ENCODE peak calls at places on chromosomes 7 and 10, in eight cellular contexts. E, J, F, I, G, T, P and A are unnamed samples.

GRCh38 chr10:116429288-116429977 is 1.8 kb downstream of the PNLIPRP3 start:
- DNase-seq in F (no peak), G (no peak), P (no peak), E (no peak), J (no peak), I (no peak), T (no peak), A (no peak)

GRCh38 chr7:43508434-43508833 is 74.5 kb upstream of the STK17A start:
- DNase-seq in F (no peak), T (no peak), I (no peak), J (no peak), G (no peak), P (no peak), E (no peak), A (no peak)

GRCh38 chr7:42689626-42690025 is 222.2 kb downstream of the C7orf25 start:
- DNase-seq in I (no peak), T (no peak), P (no peak), J (no peak), F (no peak), G (no peak), E (no peak), A (no peak)

GRCh38 chr10:132100556-132101349 is 35.0 kb downstream of the JAKMIP3 start:
- DNase-seq in P (no peak), F (no peak), T (no peak), J (no peak), G (no peak), I (no peak), E (no peak), A (no peak)

GRCh38 chr7:134613623-134614347 is 32.9 kb upstream of the BPGM start:
- DNase-seq in J (peak), P (no peak), G (no peak), T (peak), E (no peak), I (no peak), F (peak), A (no peak)

GRCh38 chr10:120492366-120492765 is 35.3 kb downstream of the PLPP4 start:
- DNase-seq in F (no peak), P (no peak), T (no peak), G (no peak), I (no peak), E (no peak), J (no peak), A (no peak)

GRCh38 chr10:113961261-113961938 is 82.3 kb upstream of the ADRB1 start:
- DNase-seq in I (no peak), E (peak), P (no peak), F (peak), T (peak), G (no peak), J (no peak), A (no peak)

GRCh38 chr10:83218205-83218604 is 921.1 kb upstream of the GHITM start:
- DNase-seq in J (no peak), E (no peak), T (no peak), P (no peak), G (no peak), I (no peak), F (no peak), A (no peak)

GRCh38 chr10:80684217-80684616 is 146.5 kb downstream of the SH2D4B start:
- DNase-seq in G (no peak), E (peak), P (no peak), I (no peak), T (no peak), J (peak), F (no peak), A (no peak)

GRCh38 chr7:148492157-148492860 is 98.3 kb upstream of the C7orf33 start:
- DNase-seq in F (no peak), T (no peak), G (no peak), P (no peak), J (no peak), E (no peak), I (no peak), A (no peak)

GRCh38 chr7:116258734-116259133 is 48.4 kb downstream of the TES start:
- DNase-seq in P (peak), I (no peak), E (peak), J (peak), T (peak), G (no peak), F (peak), A (peak)

GRCh38 chr10:73991846-73992245 is 6.1 kb upstream of the VCL start:
- DNase-seq in I (no peak), P (no peak), F (peak), G (no peak), E (peak), T (peak), J (no peak), A (peak)

GRCh38 chr10:13815766-13816165 is 229.0 kb downstream of the PRPF18 start:
- DNase-seq in I (no peak), E (no peak), T (no peak), J (peak), P (no peak), G (no peak), F (no peak), A (no peak)

GRCh38 chr7:80036107-80036506 is 98.5 kb upstream of the GNAI1 start:
- DNase-seq in I (no peak), F (no peak), G (no peak), E (no peak), J (no peak), P (no peak), T (no peak), A (no peak)

GRCh38 chr10:77563638-77564270 is 73.9 kb downstream of the KCNMA1 start:
- DNase-seq in P (no peak), I (no peak), T (no peak), E (no peak), F (no peak), J (peak), G (no peak), A (no peak)

GRCh38 chr7:75038508-75038907 is 35.1 kb downstream of the RCC1L start:
- DNase-seq in J (no peak), I (no peak), G (no peak), E (no peak), F (no peak), P (no peak), T (no peak), A (no peak)

GRCh38 chr10:58457761-58458616 is 54.7 kb upstream of the BICC1 start:
- DNase-seq in J (peak), G (no peak), I (no peak), P (no peak), F (no peak), E (no peak), T (no peak), A (no peak)

GRCh38 chr7:150901160-150902035 is 49.1 kb downstream of the AOC1 start:
- DNase-seq in G (no peak), F (no peak), J (peak), T (no peak), I (peak), E (no peak), P (peak), A (peak)

GRCh38 chr10:101607124-101607523 is 19.0 kb downstream of the DPCD start:
- DNase-seq in I (no peak), G (no peak), F (no peak), J (no peak), T (no peak), E (no peak), P (no peak), A (no peak)

GRCh38 chr7:112069879-112070321 is 136.3 kb downstream of the DOCK4 start:
- DNase-seq in I (no peak), G (no peak), T (no peak), E (no peak), J (peak), F (no peak), P (no peak), A (no peak)

GRCh38 chr10:8296090-8296741 is 241.7 kb downstream of the GATA3 start:
- DNase-seq in T (no peak), I (no peak), G (no peak), E (no peak), P (no peak), F (no peak), J (no peak), A (no peak)

GRCh38 chr10:2619472-2619871 is 447.9 kb upstream of the PFKP start:
- DNase-seq in E (no peak), F (no peak), P (no peak), T (peak), I (peak), G (no peak), J (no peak), A (peak)

GRCh38 chr10:52993109-52993508 is 220.5 kb upstream of the MBL2 start:
- DNase-seq in P (no peak), E (no peak), I (no peak), T (no peak), G (no peak), J (no peak), F (no peak), A (no peak)

GRCh38 chr10:132572545-132572937 is 35.0 kb downstream of the INPP5A start:
- DNase-seq in F (no peak), T (no peak), I (no peak), G (no peak), E (no peak), P (no peak), J (peak), A (peak)

GRCh38 chr10:124282326-124282725 is 136.4 kb downstream of the OAT start:
- DNase-seq in I (no peak), F (no peak), T (no peak), P (no peak), E (no peak), J (no peak), G (no peak), A (no peak)

GRCh38 chr7:1811850-1812692 is 142.0 kb downstream of the ELFN1 start:
- DNase-seq in G (no peak), J (no peak), T (peak), P (peak), F (no peak), E (no peak), I (no peak), A (peak)

GRCh38 chr7:129642871-129643515 is 31.5 kb downstream of the NRF1 start:
- DNase-seq in J (no peak), T (no peak), F (no peak), G (no peak), P (peak), E (no peak), I (no peak), A (no peak)

GRCh38 chr10:100826983-100827818 is 81.8 kb downstream of the PAX2 start:
- DNase-seq in P (no peak), J (no peak), G (no peak), E (no peak), F (peak), T (peak), I (no peak), A (peak)

GRCh38 chr10:71264345-71265200 is 52.2 kb downstream of the UNC5B start:
- DNase-seq in E (no peak), I (no peak), F (no peak), T (no peak), J (no peak), G (no peak), P (no peak), A (no peak)

GRCh38 chr7:130277763-130278643 is 11.3 kb downstream of the CPA2 start:
- DNase-seq in T (no peak), F (no peak), J (peak), E (no peak), G (peak), I (no peak), P (peak), A (peak)

GRCh38 chr10:72335394-72336258 is 19.1 kb downstream of the DNAJB12 start:
- DNase-seq in F (peak), G (no peak), I (no peak), P (no peak), E (peak), T (peak), J (peak), A (peak)

GRCh38 chr10:91194497-91195179 is 25.8 kb upstream of the PCGF5 start:
- DNase-seq in P (no peak), G (no peak), I (no peak), J (peak), E (no peak), F (peak), T (peak), A (no peak)

GRCh38 chr7:111011500-111011899 is 79.4 kb upstream of the LRRN3 start:
- DNase-seq in J (no peak), I (no peak), E (no peak), T (peak), F (peak), G (no peak), P (no peak), A (no peak)

GRCh38 chr10:127398140-127398966 is 150.8 kb upstream of the NPS start:
- DNase-seq in I (no peak), J (peak), G (no peak), P (peak), T (no peak), E (no peak), F (no peak), A (no peak)

GRCh38 chr10:23345861-23346260 is 1.3 kb upstream of the C10orf67 start:
- DNase-seq in P (peak), T (no peak), F (no peak), J (peak), E (no peak), I (no peak), G (no peak), A (no peak)

GRCh38 chr7:44329888-44330287 is 4.5 kb upstream of the CAMK2B start:
- DNase-seq in F (no peak), J (no peak), P (no peak), I (no peak), E (peak), T (no peak), G (no peak), A (no peak)